ENCODE peak calls at places on chromosomes 12 and 14, in seven cellular contexts. F is uterus, Q is fibroblast of pulmonary artery, Z is astrocyte of the spinal cord, Y is dorsolateral prefrontal cortex, H is testis, T is heart right ventricle. R is an unnamed sample.

GRCh38 chr14:21104448-21105060 is 3.7 kb downstream of the TMEM253 start:
- DNase-seq in F (peak), Q (peak), Z (peak), Y (peak), H (peak), T (peak), R (peak)

GRCh38 chr12:46459881-46460545 is 87.4 kb upstream of the SLC38A2 start:
- DNase-seq in F (no peak), Q (no peak), Z (no peak), Y (no peak), H (no peak), T (no peak), R (no peak)

GRCh38 chr14:23349156-23349845 is 3.4 kb downstream of the SLC22A17 start:
- DNase-seq in F (no peak), Q (no peak), Z (no peak), Y (no peak), H (no peak), T (no peak), R (no peak)

GRCh38 chr12:121968880-121969279 is 50.5 kb downstream of the CFAP251 start:
- DNase-seq in F (no peak), Q (no peak), Z (no peak), Y (peak), H (no peak), T (no peak), R (no peak)

GRCh38 chr14:64178814-64179213 is 115.4 kb downstream of the ESR2 start:
- DNase-seq in F (no peak), Q (no peak), Z (no peak), Y (no peak), H (no peak), T (no peak), R (no peak)

GRCh38 chr12:58491296-58491695 is 429.0 kb downstream of the LRIG3 start:
- DNase-seq in F (no peak), Q (peak), Z (peak), Y (no peak), H (no peak), T (no peak), R (no peak)

GRCh38 chr14:91606851-91607250 is 96.7 kb upstream of the PPP4R3A start:
- DNase-seq in F (no peak), Q (peak), Z (no peak), Y (no peak), H (no peak), T (no peak), R (no peak)

GRCh38 chr12:76866726-76867125 is 12.1 kb downstream of the CSRP2 start:
- DNase-seq in F (no peak), Q (no peak), Z (peak), Y (no peak), H (no peak), T (no peak), R (no peak)

GRCh38 chr12:105378821-105379400 is 48.4 kb downstream of the C12orf75 start:
- DNase-seq in F (no peak), Q (peak), Z (no peak), Y (no peak), H (peak), T (no peak), R (no peak)

GRCh38 chr12:113152835-113153814 is 3.6 kb downstream of the CFAP73 start:
- DNase-seq in F (no peak), Q (peak), Z (peak), Y (peak), H (peak), T (peak), R (peak)

GRCh38 chr14:91396959-91397815 is 20.4 kb downstream of the CCDC88C start:
- DNase-seq in F (no peak), Q (no peak), Z (no peak), Y (no peak), H (no peak), T (no peak), R (no peak)

GRCh38 chr12:104805186-104805585 is 152.9 kb downstream of the SLC41A2 start:
- DNase-seq in F (no peak), Q (peak), Z (peak), Y (no peak), H (no peak), T (no peak), R (peak)

GRCh38 chr12:1575287-1575798 is 19.0 kb downstream of the FBXL14 start:
- DNase-seq in F (peak), Q (no peak), Z (peak), Y (no peak), H (peak), T (no peak), R (no peak)

GRCh38 chr12:59839514-59839913 is 243.7 kb downstream of the SLC16A7 start:
- DNase-seq in F (no peak), Q (peak), Z (no peak), Y (no peak), H (no peak), T (no peak), R (no peak)

GRCh38 chr12:110502449-110502738 is 263 bp downstream of the RAD9B start:
- DNase-seq in F (no peak), Q (no peak), Z (no peak), Y (no peak), H (no peak), T (no peak), R (no peak)

GRCh38 chr12:110503432-110503831 is 1.3 kb downstream of the RAD9B start:
- DNase-seq in F (no peak), Q (no peak), Z (no peak), Y (no peak), H (no peak), T (no peak), R (no peak)

GRCh38 chr12:110501378-110501721 is 561 bp downstream of the VPS29 start:
- DNase-seq in F (no peak), Q (peak), Z (peak), Y (peak), H (peak), T (no peak), R (peak)

GRCh38 chr12:110498984-110499706 is 2.8 kb downstream of the VPS29 start:
- DNase-seq in F (no peak), Q (peak), Z (no peak), Y (no peak), H (no peak), T (no peak), R (peak)

DNA sequence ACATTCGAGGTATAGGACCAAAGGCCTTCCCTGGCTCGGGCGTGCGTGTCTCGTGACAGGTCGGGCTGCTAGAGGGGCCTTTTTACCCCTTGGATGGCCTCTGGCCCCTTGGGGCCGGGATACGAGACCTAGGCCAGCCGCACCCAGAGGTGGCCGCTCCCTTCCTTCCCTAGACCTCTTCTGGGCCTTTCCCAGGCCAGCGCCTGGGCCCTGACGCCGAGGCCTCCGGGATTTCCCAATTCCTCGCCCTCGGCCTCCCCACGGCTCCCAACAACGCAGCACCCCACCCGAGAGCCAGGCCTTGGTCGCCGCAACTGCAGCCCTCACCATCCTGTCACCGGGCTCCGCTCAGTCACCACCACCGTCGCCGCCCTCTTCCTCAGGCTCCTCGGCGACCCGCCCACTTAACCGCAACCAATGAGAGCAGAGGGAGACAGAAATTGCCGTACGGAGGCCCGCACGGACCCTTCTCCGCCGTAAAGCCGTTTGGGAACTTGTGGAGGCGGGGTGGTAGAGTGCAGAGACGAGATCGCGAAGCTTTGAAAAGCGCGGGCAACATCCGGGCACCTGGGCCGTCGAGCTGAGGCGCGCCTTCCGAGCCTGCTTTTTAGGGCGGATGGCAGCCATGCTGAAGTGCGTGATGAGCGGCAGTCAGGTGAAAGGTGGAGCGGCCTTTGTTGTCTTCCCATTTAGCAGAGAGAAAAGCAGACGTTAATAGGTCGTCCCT is at the start of the genes RAD9B and VPS29:
- DNase-seq in F (peak), Q (peak), Z (peak), Y (peak), H (peak), T (peak), R (peak)
- TF ChIP-seq CTCF in F (peak), Q (no peak), Z (no peak), Y (peak), H (no peak), T (no peak), R (no peak)

DNA sequence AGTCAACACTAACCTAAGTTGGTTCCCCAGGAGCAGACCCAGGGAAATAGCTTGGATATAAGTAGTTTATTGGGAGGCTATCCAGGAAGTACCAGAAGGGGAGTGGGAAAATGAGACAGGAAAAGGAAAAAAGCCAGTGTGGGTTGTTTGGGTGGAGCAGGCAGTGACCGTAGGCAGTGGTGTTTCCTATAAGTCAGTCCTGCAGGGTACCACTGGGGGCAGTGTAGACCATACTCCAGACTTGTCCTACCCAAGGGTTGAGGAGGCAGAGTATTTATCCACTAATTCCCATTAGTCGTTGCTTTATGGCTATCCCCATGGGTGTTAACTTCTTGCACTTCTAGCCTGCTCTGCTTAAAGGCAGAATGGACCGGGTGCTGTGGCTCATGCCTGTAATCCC is 6.4 kb upstream of the CCDC60 start:
- DNase-seq in F (no peak), Q (no peak), Z (no peak), Y (no peak), H (peak), T (peak), R (no peak)
- TF ChIP-seq CTCF in F (peak), Q (no peak), Z (no peak), Y (peak), H (peak), T (peak), R (no peak)

GRCh38 chr12:75628511-75628910 is 117.1 kb upstream of the KRR1 start:
- DNase-seq in F (no peak), Q (no peak), Z (no peak), Y (no peak), H (no peak), T (no peak), R (no peak)

GRCh38 chr12:75628916-75629315 is 117.5 kb upstream of the KRR1 start:
- DNase-seq in F (no peak), Q (no peak), Z (no peak), Y (no peak), H (no peak), T (no peak), R (no peak)

GRCh38 chr12:75622492-75622891 is 111.1 kb upstream of the KRR1 start:
- DNase-seq in F (no peak), Q (no peak), Z (no peak), Y (no peak), H (no peak), T (no peak), R (no peak)

DNA sequence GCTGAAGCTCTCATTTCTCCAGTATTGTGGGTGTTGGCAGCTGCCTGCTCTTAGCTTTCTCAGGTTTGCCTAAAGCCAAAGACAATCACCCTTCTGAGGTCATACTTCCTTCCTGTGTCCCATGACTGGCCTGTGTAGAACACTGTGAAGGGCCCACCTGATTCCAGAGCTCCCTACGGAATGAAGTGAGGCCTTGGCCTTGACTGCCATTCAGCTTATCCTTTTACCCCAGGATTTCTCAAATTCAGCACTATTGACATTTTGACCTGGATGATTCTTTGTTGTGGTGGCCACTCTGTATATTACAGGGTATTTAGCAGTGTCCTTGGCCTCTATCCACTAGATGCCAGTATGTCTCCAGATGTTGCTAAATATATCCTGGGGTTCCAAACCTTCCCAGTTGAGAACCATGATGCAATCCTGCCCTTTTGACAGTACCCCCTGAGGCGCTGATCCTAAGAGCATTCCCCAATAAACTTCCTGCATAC is 112.3 kb upstream of the KRR1 start:
- DNase-seq in F (no peak), Q (peak), Z (peak), Y (no peak), H (no peak), T (no peak), R (peak)
- TF ChIP-seq CTCF in F (no peak), Q (peak), Z (peak), Y (no peak), H (no peak), T (no peak), R (peak)

GRCh38 chr12:66169221-66170170 is at the start of gene TMBIM4:
- DNase-seq in F (peak), Q (peak), Z (peak), Y (peak), H (peak), T (peak), R (peak)
- TF ChIP-seq CTCF in F (peak), Q (peak), Z (peak), Y (peak), H (peak), T (peak), R (peak)

GRCh38 chr12:111444706-111445310 is 39.1 kb downstream of the SH2B3 start:
- DNase-seq in F (peak), Q (peak), Z (no peak), Y (peak), H (peak), T (peak), R (no peak)
- TF ChIP-seq CTCF in F (no peak), Q (no peak), Z (no peak), Y (no peak), H (no peak), T (no peak), R (no peak)

GRCh38 chr12:51846209-51846779 is 2.2 kb downstream of the FIGNL2 start:
- DNase-seq in F (no peak), Q (no peak), Z (no peak), Y (no peak), H (no peak), T (no peak), R (no peak)

GRCh38 chr12:51848843-51849735 is 571 bp upstream of the FIGNL2 start:
- DNase-seq in F (no peak), Q (no peak), Z (no peak), Y (no peak), H (no peak), T (peak), R (no peak)

GRCh38 chr12:51845451-51845850 is 3.1 kb downstream of the FIGNL2 start:
- DNase-seq in F (no peak), Q (no peak), Z (no peak), Y (no peak), H (no peak), T (no peak), R (no peak)

GRCh38 chr12:51847830-51848727 is at the start of gene FIGNL2:
- DNase-seq in F (no peak), Q (no peak), Z (no peak), Y (no peak), H (no peak), T (peak), R (no peak)

GRCh38 chr12:51846911-51847829 is 1.3 kb downstream of the FIGNL2 start:
- DNase-seq in F (peak), Q (no peak), Z (no peak), Y (peak), H (peak), T (peak), R (no peak)
- TF ChIP-seq CTCF in F (no peak), Q (no peak), Z (no peak), Y (no peak), H (no peak), T (no peak), R (no peak)

GRCh38 chr14:98189521-98189920 is 1082.5 kb downstream of the BCL11B start:
- DNase-seq in F (no peak), Q (no peak), Z (no peak), Y (no peak), H (no peak), T (no peak), R (no peak)

GRCh38 chr14:98195256-98195655 is 1076.7 kb downstream of the BCL11B start:
- DNase-seq in F (no peak), Q (no peak), Z (no peak), Y (no peak), H (no peak), T (no peak), R (no peak)

GRCh38 chr14:98194821-98195220 is 1077.2 kb downstream of the BCL11B start:
- DNase-seq in F (no peak), Q (no peak), Z (no peak), Y (no peak), H (no peak), T (no peak), R (no peak)

GRCh38 chr14:98189944-98190343 is 1082.1 kb downstream of the BCL11B start:
- DNase-seq in F (no peak), Q (no peak), Z (no peak), Y (no peak), H (no peak), T (no peak), R (no peak)

GRCh38 chr14:98192946-98193345 is 1079.1 kb downstream of the BCL11B start:
- DNase-seq in F (no peak), Q (no peak), Z (no peak), Y (no peak), H (no peak), T (no peak), R (no peak)
- TF ChIP-seq CTCF in F (no peak), Q (no peak), Z (no peak), Y (no peak), H (no peak), T (no peak), R (no peak)

GRCh38 chr12:109714141-109714912 is 702 bp downstream of the FAM222A start:
- DNase-seq in F (peak), Q (peak), Z (peak), Y (peak), H (peak), T (peak), R (no peak)
- TF ChIP-seq CTCF in F (peak), Q (no peak), Z (peak), Y (peak), H (peak), T (peak), R (peak)

DNA sequence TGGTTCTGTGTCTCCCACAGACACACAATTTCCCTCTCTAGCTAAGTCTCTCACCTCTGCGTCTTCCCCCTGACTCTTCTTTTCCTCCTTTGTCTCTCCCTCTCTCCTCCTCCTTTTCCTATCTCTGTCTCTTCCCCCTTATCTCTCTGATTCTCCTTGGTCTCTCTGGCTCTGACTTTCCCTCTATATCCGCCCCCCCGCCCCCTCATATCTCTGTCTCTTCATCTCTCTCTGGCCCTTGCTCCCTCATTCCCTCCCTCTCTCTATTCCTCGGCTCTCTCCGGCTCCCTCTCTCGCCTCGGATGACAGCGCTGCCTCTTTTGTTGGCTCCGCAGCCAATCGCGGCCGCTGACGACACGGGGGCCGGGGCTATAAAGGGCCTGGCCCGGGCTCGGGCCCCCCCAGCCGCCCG is at the start of gene GDF11:
- DNase-seq in F (peak), Q (peak), Z (peak), Y (peak), H (peak), T (peak), R (peak)
- TF ChIP-seq CTCF in F (no peak), Q (no peak), Z (no peak), Y (no peak), H (no peak), T (no peak), R (no peak)

R was measured in HFFc6.